ENCODE peak calls at places on chromosomes 13 and 19, in ten cellular contexts. F is astrocyte of the spinal cord; S is fibroblast of pulmonary artery; W is cardiac fibroblast; L is thoracic aorta; K is fibroblast of mammary gland; B is heart left ventricle; C is PC-3; E is NB4; V is CD8-positive, alpha-beta T cell. Z is an unnamed sample.

GRCh38 chr19:46766569-46767317 is 20.5 kb upstream of the STRN4 start:
- DNase-seq in W (peak), B (peak), V (no peak), F (no peak), E (peak), L (no peak), K (no peak), S (no peak), C (peak), Z (no peak)

GRCh38 chr13:35566340-35566739 is 89.9 kb upstream of the MAB21L1 start:
- DNase-seq in V (no peak), L (no peak), E (peak), F (no peak), B (no peak), K (peak), S (peak), C (no peak), W (no peak), Z (no peak)

GRCh38 chr13:43411741-43412140 is 375.0 kb downstream of the ENOX1 start:
- DNase-seq in L (no peak), K (no peak), B (no peak), E (no peak), C (no peak), W (no peak), V (no peak), F (peak), S (no peak), Z (peak)

GRCh38 chr13:50244913-50245574 is 229.8 kb downstream of the KCNRG start:
- DNase-seq in S (peak), B (no peak), F (peak), E (peak), V (no peak), L (peak), K (peak), W (peak), C (peak), Z (peak)

GRCh38 chr13:80116107-80116506 is 224.8 kb downstream of the SPRY2 start:
- DNase-seq in B (no peak), C (peak), S (peak), W (peak), L (no peak), E (no peak), V (no peak), F (peak), K (peak), Z (peak)

GRCh38 chr19:4690362-4690761 is 20.2 kb upstream of the MYDGF start:
- DNase-seq in E (no peak), B (no peak), V (no peak), L (no peak), C (no peak), K (no peak), W (no peak), F (no peak), S (no peak), Z (no peak)

GRCh38 chr13:44371421-44371820 is 2.2 kb upstream of the SERP2 start:
- DNase-seq in C (no peak), E (no peak), S (no peak), L (no peak), F (no peak), V (no peak), W (no peak), B (no peak), K (no peak), Z (no peak)

GRCh38 chr13:112073245-112074138 is 6.5 kb downstream of the SOX1 start:
- DNase-seq in F (no peak), E (no peak), L (no peak), W (no peak), B (no peak), V (no peak), C (no peak), K (no peak), S (no peak), Z (no peak)

GRCh38 chr13:104253063-104253680 is 1187.0 kb upstream of the SLC10A2 start:
- DNase-seq in F (peak), W (peak), V (no peak), B (no peak), C (no peak), E (no peak), S (peak), L (no peak), K (no peak), Z (no peak)

GRCh38 chr13:52615817-52616216 is 26.4 kb upstream of the HNRNPA1L2 start:
- DNase-seq in K (peak), B (no peak), V (no peak), C (no peak), S (no peak), F (no peak), L (no peak), E (peak), W (no peak), Z (no peak)

GRCh38 chr19:35542209-35542608 is 3.2 kb upstream of the TMEM147 start:
- DNase-seq in C (no peak), B (no peak), K (no peak), E (no peak), L (no peak), F (no peak), V (no peak), S (no peak), W (no peak), Z (no peak)

GRCh38 chr19:35539850-35540249 is 5.6 kb upstream of the TMEM147 start:
- DNase-seq in L (no peak), V (no peak), K (no peak), F (no peak), S (no peak), C (no peak), B (no peak), E (no peak), W (no peak), Z (no peak)

GRCh38 chr19:35543280-35544109 is 1.9 kb upstream of the TMEM147 start:
- DNase-seq in L (no peak), C (no peak), V (no peak), B (no peak), W (no peak), K (no peak), S (no peak), F (no peak), E (no peak), Z (no peak)

GRCh38 chr19:35540356-35540927 is 5.0 kb upstream of the TMEM147 start:
- DNase-seq in S (no peak), F (no peak), B (no peak), E (no peak), W (no peak), C (no peak), L (no peak), K (no peak), V (no peak), Z (no peak)

DNA sequence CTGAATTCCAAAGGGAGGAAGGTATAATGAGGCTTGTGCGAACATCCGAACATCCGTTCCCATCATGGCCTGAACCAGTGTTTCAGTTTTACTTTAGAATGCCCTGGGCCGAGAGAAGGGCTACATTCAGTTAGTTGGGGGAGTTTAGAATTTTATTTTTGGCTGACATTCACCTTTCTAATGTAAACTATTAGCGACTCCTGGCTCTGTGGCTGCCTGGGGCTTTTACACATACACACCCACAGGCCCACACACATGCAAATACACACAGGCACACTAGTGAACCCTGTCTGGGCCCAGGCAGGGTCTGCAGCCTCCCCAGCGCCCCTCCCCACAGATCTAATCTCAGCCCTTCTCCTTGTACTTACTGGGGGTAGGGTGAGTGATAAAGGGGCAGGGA is 6.1 kb downstream of the GAPDHS start:
- DNase-seq in C (no peak), V (no peak), W (no peak), B (no peak), F (no peak), L (no peak), E (no peak), K (no peak), S (no peak), Z (no peak)
- H3K4me3 ChIP-seq in C (no peak), V (no peak), W (no peak), B (no peak), F (no peak), L (no peak), E (no peak), K (no peak), S (no peak), Z (no peak)

GRCh38 chr19:52601025-52601973 is 31.2 kb downstream of the ZNF701 start:
- DNase-seq in E (peak), C (peak), K (peak), V (peak), B (peak), F (peak), L (peak), W (peak), S (peak), Z (peak)
- TF ChIP-seq CTCF in E (no peak), C (peak), K (peak), V (peak), B (peak), F (peak), L (peak), W (peak), S (peak), Z (peak)

GRCh38 chr19:51025809-51026553 is 435 bp downstream of the KLK11 start:
- DNase-seq in K (no peak), E (no peak), C (no peak), V (no peak), B (no peak), W (no peak), L (no peak), S (no peak), F (no peak), Z (no peak)
- H3K4me3 ChIP-seq in K (no peak), E (no peak), C (no peak), V (no peak), B (no peak), W (no peak), L (no peak), S (no peak), F (no peak), Z (no peak)

DNA sequence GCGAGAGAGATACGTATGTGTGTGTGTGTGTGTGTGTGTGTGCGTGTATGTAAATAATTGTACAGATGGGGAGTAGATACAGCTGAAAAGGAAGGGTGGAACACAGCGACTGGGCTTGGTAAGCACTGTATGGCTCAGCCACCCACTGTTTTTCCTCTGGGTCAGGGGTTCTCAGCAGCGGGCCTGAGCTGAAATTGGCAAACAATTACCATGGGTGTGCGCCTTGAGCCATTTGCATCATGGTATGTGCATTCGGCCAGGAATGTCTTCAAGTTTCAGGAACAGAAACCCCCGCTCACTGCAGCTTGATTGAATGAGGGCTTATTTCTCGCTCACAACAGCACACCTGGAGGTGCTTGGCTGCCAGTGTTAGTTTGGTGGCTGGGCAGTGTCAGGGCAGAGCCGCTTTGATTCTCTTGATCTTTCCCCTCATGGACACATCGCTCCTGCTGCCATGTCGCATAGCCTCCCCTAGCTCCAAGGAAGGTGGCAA is 126.7 kb downstream of the SIPA1L3 start:
- DNase-seq in F (peak), L (no peak), W (peak), K (no peak), S (peak), E (no peak), C (no peak), V (no peak), B (no peak), Z (no peak)
- TF ChIP-seq CTCF in F (no peak), L (no peak), W (no peak), K (no peak), S (no peak), E (no peak), C (no peak), V (no peak), B (no peak), Z (no peak)

GRCh38 chr13:70889163-70889562 is 780.9 kb upstream of the KLHL1 start:
- DNase-seq in L (no peak), C (peak), K (no peak), W (no peak), V (no peak), E (no peak), B (no peak), S (no peak), F (no peak), Z (no peak)

DNA sequence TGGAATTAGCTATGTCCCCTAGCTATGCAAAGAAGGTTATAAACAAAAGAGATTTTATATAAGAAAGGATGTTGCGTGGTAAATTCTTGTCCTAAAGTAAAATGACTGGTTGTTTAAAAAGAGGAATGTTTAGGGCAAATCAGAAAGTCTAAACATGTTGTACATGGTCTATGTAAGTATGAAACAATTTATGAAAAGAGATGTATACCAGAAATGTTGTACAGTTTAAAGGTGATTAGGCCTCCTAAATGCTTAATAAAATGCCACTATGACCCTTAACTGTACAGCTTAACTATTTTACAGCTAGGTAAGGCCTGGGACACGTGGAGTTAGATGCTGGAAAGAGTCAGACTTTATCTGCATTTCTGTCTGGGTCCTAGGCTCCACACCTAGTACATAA is 775.9 kb upstream of the KLHL1 start:
- DNase-seq in B (no peak), K (no peak), F (no peak), C (no peak), W (no peak), L (no peak), E (no peak), V (no peak), S (no peak), Z (no peak)
- H3K4me3 ChIP-seq in B (no peak), K (no peak), F (no peak), C (no peak), W (no peak), L (no peak), E (no peak), V (no peak), S (no peak), Z (no peak)

GRCh38 chr13:42219051-42219450 is 52.9 kb upstream of the AKAP11 start:
- DNase-seq in B (no peak), L (no peak), F (no peak), K (no peak), S (no peak), W (no peak), V (no peak), C (no peak), E (no peak), Z (no peak)

GRCh38 chr13:42218576-42218975 is 53.4 kb upstream of the AKAP11 start:
- DNase-seq in B (no peak), L (no peak), F (no peak), K (no peak), C (no peak), S (no peak), V (no peak), W (no peak), E (no peak), Z (no peak)

GRCh38 chr13:42214445-42214844 is 57.5 kb upstream of the AKAP11 start:
- DNase-seq in F (no peak), E (no peak), L (no peak), K (no peak), B (no peak), C (peak), V (no peak), W (no peak), S (no peak), Z (no peak)

GRCh38 chr13:42216422-42216735 is 55.6 kb upstream of the AKAP11 start:
- DNase-seq in L (no peak), K (no peak), S (no peak), V (no peak), W (no peak), B (no peak), C (no peak), F (no peak), E (no peak), Z (no peak)

DNA sequence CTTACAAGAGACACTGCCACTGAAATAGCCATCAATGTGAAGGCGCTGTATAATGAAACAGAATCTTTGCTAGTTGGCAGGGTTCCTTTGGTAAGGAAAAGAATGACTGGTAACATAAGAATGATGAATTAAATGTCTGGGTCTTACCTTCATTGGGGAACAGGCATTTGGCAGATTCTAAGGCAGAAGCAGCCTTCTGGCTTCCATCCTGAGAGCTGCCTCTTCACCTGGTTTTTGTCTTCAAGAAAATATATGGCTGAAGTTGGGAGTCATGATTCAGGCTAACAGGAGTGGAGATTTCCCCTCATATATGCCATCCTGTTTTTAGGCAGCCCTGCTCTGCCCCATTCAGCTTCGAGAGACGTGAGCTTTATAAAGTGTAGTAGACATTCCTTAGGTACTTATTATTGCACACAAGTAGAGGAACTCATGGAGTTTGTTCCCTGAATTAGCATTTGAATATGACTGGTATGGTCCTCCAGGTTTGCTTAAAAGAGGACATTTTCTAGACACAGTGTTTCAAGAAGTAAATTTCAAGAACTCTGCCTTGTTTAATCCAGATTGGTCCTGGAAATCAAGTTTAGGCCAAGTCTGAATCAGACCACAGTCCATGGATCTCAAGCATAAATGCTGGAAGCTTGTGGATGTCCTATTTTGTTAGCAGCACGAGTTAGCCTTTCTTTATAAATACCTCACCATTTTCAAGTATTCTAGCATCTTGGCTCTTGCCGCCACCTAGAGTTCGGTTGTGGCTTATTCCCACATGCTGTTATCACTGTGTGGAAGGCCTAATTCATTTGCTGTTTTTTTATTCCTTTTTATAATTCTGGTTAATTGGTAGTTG is 56.2 kb upstream of the AKAP11 start:
- DNase-seq in E (peak), K (peak), C (peak), V (no peak), F (peak), L (no peak), S (peak), B (no peak), W (peak), Z (peak)
- TF ChIP-seq CTCF in E (peak), K (peak), C (peak), V (peak), F (peak), L (peak), S (peak), B (peak), W (peak), Z (peak)

GRCh38 chr19:10085641-10086031 is 481 bp upstream of the SHFL start:
- DNase-seq in W (no peak), S (no peak), V (no peak), E (no peak), F (no peak), K (no peak), B (no peak), L (no peak), C (peak), Z (no peak)
- H3K4me3 ChIP-seq in W (peak), S (peak), V (peak), E (peak), F (peak), K (peak), B (peak), L (peak), C (peak), Z (peak)

DNA sequence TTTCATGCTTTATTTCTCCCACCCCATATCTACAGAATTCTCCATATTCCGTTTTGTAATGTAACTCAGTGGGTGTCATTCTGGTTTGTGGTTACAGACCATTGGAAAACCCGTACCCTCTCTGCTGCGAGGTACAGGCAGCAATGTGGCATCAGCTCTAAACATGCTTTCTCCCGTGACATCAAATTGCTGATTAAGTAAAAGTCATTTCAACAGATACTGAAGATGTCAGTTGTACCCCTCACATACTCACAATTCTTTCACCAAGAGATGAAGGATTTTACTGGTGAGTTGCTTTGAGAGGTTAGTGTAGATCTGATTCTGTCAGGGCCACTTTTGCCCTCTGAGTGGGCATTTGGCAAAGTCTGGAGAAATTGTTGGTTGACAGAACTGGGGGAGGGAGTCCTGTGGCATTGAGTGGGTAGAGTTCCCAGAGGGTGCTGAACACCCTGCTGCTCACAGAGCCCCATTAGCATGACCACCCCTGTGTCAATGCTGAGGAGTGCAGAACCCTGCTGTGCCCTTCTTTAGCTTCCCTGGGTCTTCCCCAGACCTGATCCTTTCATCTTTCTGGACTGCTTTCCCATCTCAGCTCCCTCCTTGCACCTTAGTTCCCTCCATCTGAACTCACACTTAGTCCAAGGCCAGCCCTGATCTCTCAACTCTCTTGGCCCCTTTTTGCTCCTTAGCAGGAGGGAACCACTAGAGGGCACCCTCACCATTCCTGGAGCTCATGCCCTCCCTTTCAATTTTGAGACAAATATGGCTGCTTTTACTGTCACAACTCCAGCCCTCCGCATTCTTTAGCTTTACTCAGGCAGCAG is 39.9 kb upstream of the CEACAM8 start:
- DNase-seq in B (no peak), V (no peak), S (peak), K (peak), C (peak), W (peak), E (peak), F (no peak), L (no peak), Z (peak)
- TF ChIP-seq CTCF in B (peak), V (no peak), S (peak), K (peak), C (peak), W (peak), E (peak), F (peak), L (no peak), Z (peak)

GRCh38 chr19:5978606-5979552 is 939 bp upstream of the RANBP3 start:
- DNase-seq in W (no peak), B (no peak), F (no peak), L (no peak), K (no peak), S (no peak), E (peak), V (no peak), C (no peak), Z (no peak)
- H3K4me3 ChIP-seq in W (peak), B (peak), F (peak), L (peak), K (peak), S (peak), E (peak), V (peak), C (peak), Z (peak)

Z was measured in fibroblast of villous mesenchyme.